ENCODE peak calls at places on chromosome X, in ten cellular contexts. N is spleen; G is upper lobe of left lung; R is cardiac muscle cell; W is foreskin fibroblast; Y is effector memory CD4-positive, alpha-beta T cell; V is psoas muscle; C is PC-3; J is GM12864; K is CD8-positive, alpha-beta memory T cell. B is an unnamed sample.

GRCh38 chrX:129786210-129786651 is 6.5 kb downstream of the SASH3 start:
- DNase-seq in N (no peak), C (no peak), V (no peak), Y (no peak), R (no peak), W (no peak), G (no peak), J (peak), K (no peak), B (no peak)

GRCh38 chrX:113594504-113594903 is 753.9 kb upstream of the AMOT start:
- DNase-seq in N (no peak), G (no peak), Y (no peak), W (no peak), R (no peak), K (no peak), V (no peak), C (peak), J (no peak), B (no peak)

GRCh38 chrX:44152867-44153266 is 179.7 kb upstream of the NDP start:
- DNase-seq in K (no peak), Y (no peak), J (no peak), W (peak), N (no peak), G (no peak), R (no peak), V (no peak), C (no peak), B (no peak)

GRCh38 chrX:71291381-71291780 is 7.9 kb downstream of the NONO start:
- DNase-seq in V (no peak), N (no peak), Y (no peak), W (peak), G (no peak), R (no peak), C (no peak), J (no peak), K (no peak), B (no peak)

GRCh38 chrX:68365356-68365755 is 67.9 kb downstream of the OPHN1 start:
- DNase-seq in J (no peak), W (no peak), C (no peak), Y (no peak), K (no peak), V (no peak), N (no peak), G (no peak), R (no peak), B (no peak)

GRCh38 chrX:101287402-101287801 is 3.7 kb downstream of the TAF7L start:
- DNase-seq in J (peak), Y (no peak), V (no peak), K (peak), G (no peak), N (no peak), R (peak), W (peak), C (peak), B (no peak)

GRCh38 chrX:70434914-70435586 is 9.6 kb upstream of the DLG3 start:
- DNase-seq in N (no peak), V (peak), K (no peak), Y (no peak), W (peak), R (peak), G (no peak), C (no peak), J (no peak), B (peak)

GRCh38 chrX:131816551-131817136 is 206.5 kb upstream of the STK26 start:
- DNase-seq in G (no peak), J (no peak), K (peak), V (peak), Y (peak), W (peak), C (peak), R (no peak), N (peak), B (peak)

GRCh38 chrX:107547621-107548020 is 80.7 kb upstream of the PRPS1 start:
- DNase-seq in R (no peak), V (no peak), W (no peak), Y (no peak), N (no peak), K (no peak), J (no peak), C (no peak), G (no peak), B (no peak)

GRCh38 chrX:42973321-42973720 is 195.4 kb upstream of the PPP1R2C start:
- DNase-seq in G (no peak), J (no peak), Y (no peak), V (no peak), K (no peak), N (no peak), R (no peak), C (no peak), W (no peak), B (no peak)

GRCh38 chrX:131677655-131678628 is 134.1 kb downstream of the OR13H1 start:
- DNase-seq in R (peak), V (peak), N (peak), J (no peak), C (peak), W (peak), Y (peak), K (peak), G (peak), B (peak)

GRCh38 chrX:56564921-56565861 is 1.8 kb downstream of the UBQLN2 start:
- DNase-seq in J (no peak), W (peak), K (peak), R (peak), G (peak), Y (no peak), N (peak), V (no peak), C (no peak), B (no peak)

GRCh38 chrX:140762061-140762460 is 52.5 kb downstream of the LINC00632 start:
- DNase-seq in N (no peak), K (peak), C (peak), V (no peak), W (peak), J (no peak), Y (no peak), G (no peak), R (peak), B (no peak)

GRCh38 chrX:22024577-22024976 is 7.5 kb upstream of the PHEX start:
- DNase-seq in J (no peak), N (no peak), K (no peak), W (no peak), V (no peak), C (no peak), R (no peak), Y (no peak), G (no peak), B (no peak)

GRCh38 chrX:110086916-110087484 is 84.1 kb downstream of the TMEM164 start:
- DNase-seq in V (no peak), J (no peak), K (no peak), N (no peak), W (peak), Y (no peak), R (no peak), C (peak), G (no peak), B (no peak)

GRCh38 chrX:15619053-15619772 is 18.5 kb upstream of the ACE2 start:
- DNase-seq in V (no peak), K (no peak), R (no peak), W (peak), C (peak), Y (no peak), N (no peak), J (no peak), G (no peak), B (no peak)

GRCh38 chrX:109719262-109719661 is 13.8 kb downstream of the ACSL4 start:
- DNase-seq in J (no peak), N (no peak), W (no peak), G (no peak), C (no peak), V (no peak), Y (no peak), R (no peak), K (no peak), B (no peak)

GRCh38 chrX:107429090-107429489 is 20.4 kb upstream of the FRMPD3 start:
- DNase-seq in K (no peak), V (no peak), C (peak), W (peak), R (peak), G (no peak), Y (no peak), N (no peak), J (peak), B (peak)

GRCh38 chrX:8190341-8190830 is 19.3 kb upstream of the VCX2 start:
- DNase-seq in G (no peak), V (no peak), C (no peak), J (no peak), Y (no peak), N (no peak), K (no peak), W (no peak), R (no peak), B (no peak)

GRCh38 chrX:12771445-12772069 is 19.7 kb upstream of the PRPS2 start:
- DNase-seq in V (peak), Y (peak), J (peak), G (peak), W (peak), N (peak), R (peak), C (peak), K (peak), B (peak)

GRCh38 chrX:97168646-97169045 is 284.9 kb downstream of the RPA4 start:
- DNase-seq in K (no peak), R (no peak), W (no peak), C (no peak), J (peak), Y (no peak), N (no peak), V (no peak), G (no peak), B (no peak)

DNA sequence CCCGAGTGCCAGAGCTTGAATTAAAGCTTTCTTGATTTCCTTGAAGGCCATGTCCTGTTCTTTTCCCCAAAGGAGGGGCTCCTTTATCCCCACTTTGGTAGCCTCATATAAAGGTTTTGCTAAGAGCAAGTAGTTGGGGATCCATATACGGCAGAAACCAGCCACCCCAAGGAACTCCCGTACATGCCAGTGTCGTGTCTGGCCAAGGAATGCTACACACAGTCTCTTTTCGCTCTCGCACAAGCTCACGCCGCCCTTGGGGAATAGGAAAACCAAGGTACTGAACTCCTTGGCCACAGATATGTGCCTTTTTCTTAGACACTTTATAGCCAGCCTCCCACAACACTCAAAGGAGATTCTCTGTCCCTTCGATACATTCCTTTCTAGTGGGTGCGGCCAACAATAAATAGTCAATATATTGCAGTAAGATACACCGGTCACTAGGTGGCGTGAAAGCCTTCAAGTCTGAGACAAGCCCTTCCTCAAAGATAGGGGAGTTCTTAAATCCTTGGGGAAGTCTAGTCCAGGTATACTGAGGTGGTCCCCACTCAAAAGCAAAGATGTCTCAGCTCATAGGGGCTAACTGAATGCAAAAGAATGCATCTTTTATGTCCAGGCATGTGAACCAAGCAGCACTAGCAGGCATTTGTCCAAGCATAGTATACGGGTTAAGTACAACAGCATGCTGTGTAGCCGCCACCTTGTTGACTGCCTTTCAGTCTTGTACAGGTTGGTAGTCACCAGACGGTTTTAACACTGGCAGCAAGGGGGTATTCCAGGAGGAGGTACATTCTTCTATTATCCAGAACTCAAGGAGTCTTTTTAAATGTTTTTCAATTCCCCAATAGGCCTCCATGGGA is 57.8 kb upstream of the XAGE1B start:
- DNase-seq in Y (peak), G (no peak), J (peak), N (no peak), R (peak), K (peak), W (peak), C (peak), V (no peak), B (no peak)
- H3K4me3 ChIP-seq in Y (no peak), G (no peak), J (no peak), N (no peak), R (no peak), K (no peak), W (no peak), C (no peak), V (no peak), B (no peak)

GRCh38 chrX:103124284-103124683 is 31.3 kb upstream of the NXF3 start:
- DNase-seq in C (no peak), J (no peak), K (no peak), Y (no peak), R (no peak), W (no peak), N (no peak), G (no peak), V (no peak), B (no peak)

DNA sequence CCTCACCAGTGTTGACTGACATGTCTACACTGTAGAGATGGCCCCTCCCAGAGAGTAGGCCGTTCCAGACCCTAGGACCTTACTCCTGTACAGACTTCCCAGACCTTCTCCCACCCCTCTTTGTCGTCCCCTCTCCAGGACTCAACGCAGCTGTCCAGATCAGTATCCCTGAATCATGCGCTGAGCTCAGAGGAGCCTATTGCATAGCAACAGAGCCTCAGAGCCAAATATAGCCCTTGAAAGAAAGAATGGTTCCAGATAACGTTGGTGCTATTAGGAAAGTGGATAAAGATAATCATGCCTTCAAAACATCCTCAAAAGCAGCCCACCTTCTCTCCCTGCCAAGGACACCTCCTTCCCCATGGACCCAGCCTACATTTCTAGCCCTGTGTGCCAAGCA is 27.8 kb upstream of the NXF3 start:
- DNase-seq in C (no peak), Y (no peak), W (no peak), K (no peak), J (no peak), V (no peak), R (peak), N (no peak), G (no peak), B (no peak)
- H3K4me3 ChIP-seq in C (no peak), Y (no peak), W (no peak), K (no peak), J (no peak), V (no peak), R (no peak), N (no peak), G (no peak), B (no peak)

GRCh38 chrX:46597774-46598173 is 24.2 kb downstream of the CHST7 start:
- DNase-seq in N (no peak), C (no peak), G (no peak), W (no peak), V (no peak), Y (no peak), K (no peak), J (no peak), R (no peak), B (no peak)
- H3K4me3 ChIP-seq in N (no peak), C (no peak), G (no peak), W (no peak), V (no peak), Y (no peak), K (no peak), J (no peak), R (no peak), B (no peak)

DNA sequence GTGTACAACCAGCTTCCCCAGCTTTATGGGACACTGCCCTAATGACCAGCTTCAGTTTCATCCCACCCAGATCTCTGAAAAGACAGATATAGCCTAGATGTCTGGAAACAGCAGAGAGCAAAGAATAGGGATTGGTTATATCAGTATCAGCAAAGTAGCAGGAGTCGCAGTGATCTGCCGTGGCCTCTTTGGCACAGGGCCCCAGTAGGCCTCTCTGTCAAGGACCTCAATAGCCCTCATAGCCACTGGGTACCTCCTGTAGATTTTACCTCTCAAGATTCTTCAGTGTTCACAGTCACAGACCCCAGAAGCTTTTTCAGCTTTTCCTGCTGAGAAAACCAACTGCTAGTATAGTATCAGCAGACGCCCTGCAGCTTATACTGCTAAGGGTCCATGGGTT is 104.6 kb downstream of the ARHGEF9 start:
- DNase-seq in K (no peak), G (no peak), V (no peak), J (no peak), R (no peak), W (no peak), Y (no peak), C (no peak), N (no peak), B (no peak)
- H3K4me3 ChIP-seq in K (no peak), G (no peak), V (no peak), J (no peak), R (no peak), W (no peak), Y (no peak), C (no peak), N (no peak), B (no peak)